ENCODE peak calls at places on chromosomes 16 and 17, in eight cellular contexts. S is ELR, R is spleen, E is adipocyte, L is NCI-H524, Q is occipital lobe, D is NCI-H82, X is cardiac fibroblast. W is an unnamed sample.
A peak's percentile ranks its signal among the peaks of the same experiment; 100 is the strongest.

GRCh38 chr16:79209308-79209707 is 391.2 kb downstream of the MAF start:
- DNase-seq in X (no peak), L (no peak), S (no peak), D (no peak), R (no peak), Q (no peak), E (no peak), W (no peak)

GRCh38 chr16:27677300-27677699 is 127.4 kb downstream of the KATNIP start:
- DNase-seq in E (no peak), X (peak; percentile 48), R (no peak), S (peak; percentile 9), D (peak; percentile 45), Q (no peak), L (peak; percentile 99), W (no peak)

GRCh38 chr17:39750131-39751015 is 12.6 kb downstream of the GRB7 start:
- DNase-seq in D (no peak), Q (no peak), R (peak; percentile 63), X (no peak), S (no peak), E (no peak), L (no peak), W (peak; percentile 49)

GRCh38 chr17:40313660-40314556 is 4.9 kb downstream of the RARA start:
- DNase-seq in S (no peak), L (peak; percentile 96), E (no peak), D (peak; percentile 37), Q (no peak), X (no peak), R (no peak), W (no peak)

GRCh38 chr16:24834459-24835335 is 11.1 kb upstream of the SLC5A11 start:
- DNase-seq in X (peak; percentile 58), E (peak; percentile 65), Q (no peak), R (no peak), S (peak; percentile 71), D (peak; percentile 83), L (peak; percentile 76), W (peak; percentile 61)

GRCh38 chr17:62630365-62631085 is 3.1 kb downstream of the MRC2 start:
- DNase-seq in E (peak; percentile 58), R (no peak), S (peak; percentile 59), L (no peak), D (no peak), Q (no peak), X (no peak), W (no peak)

GRCh38 chr17:72613411-72614292 is 478.8 kb downstream of the SLC39A11 start:
- DNase-seq in R (no peak), X (peak; percentile 78), E (peak; percentile 60), S (peak; percentile 63), L (no peak), Q (no peak), D (no peak), W (no peak)

GRCh38 chr16:11303405-11304138 is 22.4 kb upstream of the PRM1 start:
- DNase-seq in L (peak; percentile 37), D (no peak), X (no peak), S (no peak), Q (no peak), R (no peak), E (peak; percentile 46), W (no peak)

GRCh38 chr17:49779730-49780220 is 8.7 kb upstream of the KAT7 start:
- DNase-seq in E (peak; percentile 72), Q (no peak), L (peak; percentile 54), X (peak; percentile 96), R (no peak), D (peak; percentile 57), S (peak; percentile 87), W (peak; percentile 58)

GRCh38 chr17:17572010-17572785 is 19.3 kb downstream of the PEMT start:
- DNase-seq in L (no peak), X (no peak), Q (no peak), S (no peak), R (no peak), D (no peak), E (no peak), W (no peak)

GRCh38 chr16:49492090-49492801 is 118.6 kb downstream of the C16orf78 start:
- DNase-seq in E (peak; percentile 54), Q (no peak), D (peak; percentile 62), R (peak; percentile 83), S (no peak), X (peak; percentile 9), L (peak; percentile 78), W (peak; percentile 63)

GRCh38 chr16:47721016-47721673 is 260.0 kb downstream of the PHKB start:
- DNase-seq in S (no peak), D (no peak), L (no peak), E (no peak), Q (no peak), X (no peak), R (no peak), W (no peak)

GRCh38 chr17:60106377-60107059 is 27.8 kb upstream of the HEATR6 start:
- DNase-seq in D (no peak), Q (no peak), L (no peak), S (peak; percentile 85), R (no peak), X (peak; percentile 72), E (peak; percentile 41), W (no peak)

GRCh38 chr17:74325743-74326379 is at the start of gene KIF19:
- DNase-seq in S (no peak), D (peak; percentile 65), X (no peak), E (no peak), Q (no peak), L (peak; percentile 81), R (peak; percentile 86), W (no peak)

GRCh38 chr17:64765191-64765889 is 103.2 kb upstream of the SMURF2 start:
- DNase-seq in S (peak; percentile 37), X (no peak), Q (no peak), L (no peak), R (no peak), D (no peak), E (no peak), W (no peak)

GRCh38 chr16:81496742-81497141 is 52.1 kb downstream of the CMIP start:
- DNase-seq in L (peak; percentile 14), X (no peak), Q (no peak), R (peak; percentile 45), S (no peak), E (no peak), D (no peak), W (no peak)

GRCh38 chr16:72927199-72928088 is 120.5 kb downstream of the ZFHX3 start:
- DNase-seq in X (peak; percentile 41), E (peak; percentile 53), L (peak; percentile 9), S (peak; percentile 87), Q (no peak), D (peak; percentile 44), R (peak; percentile 71), W (no peak)

GRCh38 chr17:17398928-17399926 is 77.6 kb upstream of the MED9 start:
- DNase-seq in S (no peak), D (no peak), L (peak; percentile 17), R (peak; percentile 39), X (no peak), Q (no peak), E (no peak), W (no peak)

GRCh38 chr16:89185062-89185751 is 13.7 kb downstream of the CDH15 start:
- DNase-seq in E (no peak), Q (no peak), D (no peak), S (peak; percentile 10), L (no peak), X (no peak), R (no peak), W (no peak)

GRCh38 chr16:54546481-54546880 is 259.9 kb upstream of the IRX3 start:
- DNase-seq in R (no peak), X (no peak), L (no peak), S (no peak), E (no peak), D (no peak), Q (no peak), W (no peak)

GRCh38 chr16:88437367-88437964 is 15.6 kb upstream of the ZFPM1 start:
- DNase-seq in L (peak; percentile 68), Q (peak; percentile 26), E (peak; percentile 59), R (peak; percentile 90), D (peak; percentile 71), S (peak; percentile 52), X (peak; percentile 32), W (peak; percentile 66)

GRCh38 chr16:30958164-30959083 is 870 bp downstream of the SETD1A start:
- DNase-seq in S (peak; percentile 74), Q (peak; percentile 48), D (peak; percentile 71), R (peak; percentile 91), L (peak; percentile 71), X (peak; percentile 42), E (peak; percentile 81), W (peak; percentile 65)

GRCh38 chr17:78532922-78533640 is 44.1 kb downstream of the DNAH17 start:
- DNase-seq in R (peak; percentile 22), Q (no peak), L (no peak), X (peak; percentile 88), S (peak; percentile 98), D (no peak), E (no peak), W (no peak)

GRCh38 chr17:40038882-40039513 is 15.2 kb downstream of the MED24 start:
- DNase-seq in L (no peak), R (peak; percentile 41), Q (no peak), D (peak; percentile 49), E (peak; percentile 95), X (peak; percentile 84), S (peak; percentile 87), W (peak; percentile 49)

GRCh38 chr16:85917959-85918358 is 19.0 kb downstream of the IRF8 start:
- DNase-seq in S (no peak), R (no peak), D (no peak), L (no peak), X (no peak), Q (no peak), E (no peak), W (no peak)

GRCh38 chr17:16484445-16485169 is 7.4 kb downstream of the LRRC75A start:
- DNase-seq in S (no peak), R (peak; percentile 49), D (no peak), E (no peak), L (no peak), Q (no peak), X (no peak), W (no peak)

GRCh38 chr17:79417589-79417988 is 193.3 kb downstream of the RBFOX3 start:
- DNase-seq in D (no peak), L (peak; percentile 77), R (no peak), Q (no peak), E (no peak), X (no peak), S (no peak), W (no peak)

GRCh38 chr17:7019839-7020519 is 2.9 kb upstream of the BCL6B start:
- DNase-seq in D (peak; percentile 78), E (peak; percentile 53), X (peak; percentile 56), S (peak; percentile 62), R (peak; percentile 77), Q (no peak), L (no peak), W (peak; percentile 68)

GRCh38 chr17:42667088-42667951 is 8.2 kb downstream of the TUBG2 start:
- DNase-seq in X (peak; percentile 78), E (peak; percentile 86), D (no peak), Q (no peak), R (peak; percentile 41), S (peak; percentile 96), L (no peak), W (no peak)

GRCh38 chr16:27253526-27253930 is 15.0 kb downstream of the NSMCE1 start:
- DNase-seq in R (no peak), E (peak; percentile 77), L (no peak), D (no peak), X (peak; percentile 85), Q (no peak), S (peak; percentile 92), W (no peak)

GRCh38 chr17:47801176-47801765 is 20.3 kb downstream of the OSBPL7 start:
- DNase-seq in X (no peak), Q (no peak), S (no peak), E (no peak), D (no peak), R (no peak), L (no peak), W (no peak)

GRCh38 chr17:13323990-13324389 is 277.7 kb downstream of the HS3ST3A1 start:
- DNase-seq in L (no peak), E (peak; percentile 5), R (no peak), Q (no peak), D (no peak), X (no peak), S (no peak), W (no peak)

GRCh38 chr16:83717814-83718213 is 90.0 kb upstream of the HSBP1 start:
- DNase-seq in X (peak; percentile 58), Q (no peak), E (peak; percentile 37), S (peak; percentile 88), R (no peak), D (no peak), L (no peak), W (no peak)

GRCh38 chr16:81551141-81551808 is 106.7 kb downstream of the CMIP start:
- DNase-seq in Q (no peak), E (peak; percentile 16), D (no peak), L (no peak), R (no peak), X (peak; percentile 86), S (peak; percentile 81), W (no peak)